ENCODE peak calls at places on chromosomes 7 and 10, in nine cellular contexts. One of them, this sample, is unnamed.

GRCh38 chr10:92972066-92972870 is 88.3 kb upstream of the CYP26C1 start:
- DNase-seq in fibroblast of mammary gland: peak
- DNase-seq in myocyte: peak
- DNase-seq in neural crest cell: no peak
- DNase-seq in fibroblast of the aortic adventitia: peak
- DNase-seq in Peyer's patch: peak
- DNase-seq in amniotic stem cell: peak
- DNase-seq in neural progenitor cell: no peak
- DNase-seq in astrocyte of the hippocampus: peak
- DNase-seq in this sample: no peak

GRCh38 chr7:5701085-5701914 is 80.2 kb downstream of the RNF216 start:
- DNase-seq in fibroblast of mammary gland: peak
- DNase-seq in myocyte: peak
- DNase-seq in neural crest cell: no peak
- DNase-seq in fibroblast of the aortic adventitia: no peak
- DNase-seq in Peyer's patch: no peak
- DNase-seq in amniotic stem cell: no peak
- DNase-seq in neural progenitor cell: no peak
- DNase-seq in astrocyte of the hippocampus: peak
- DNase-seq in this sample: no peak

GRCh38 chr7:70700935-70701425 is 431.0 kb upstream of the GALNT17 start:
- DNase-seq in fibroblast of mammary gland: no peak
- DNase-seq in myocyte: no peak
- DNase-seq in neural crest cell: no peak
- DNase-seq in fibroblast of the aortic adventitia: no peak
- DNase-seq in Peyer's patch: no peak
- DNase-seq in amniotic stem cell: no peak
- DNase-seq in neural progenitor cell: peak
- DNase-seq in astrocyte of the hippocampus: no peak
- DNase-seq in this sample: no peak

GRCh38 chr10:74586088-74586585 is 240.3 kb upstream of the KAT6B start:
- DNase-seq in fibroblast of mammary gland: peak
- DNase-seq in myocyte: no peak
- DNase-seq in neural crest cell: no peak
- DNase-seq in fibroblast of the aortic adventitia: no peak
- DNase-seq in Peyer's patch: peak
- DNase-seq in amniotic stem cell: no peak
- DNase-seq in neural progenitor cell: no peak
- DNase-seq in astrocyte of the hippocampus: peak
- DNase-seq in this sample: no peak

GRCh38 chr10:30435068-30435422 is 1.1 kb downstream of the MAP3K8 start:
- DNase-seq in fibroblast of mammary gland: peak
- DNase-seq in myocyte: peak
- DNase-seq in neural crest cell: no peak
- DNase-seq in fibroblast of the aortic adventitia: peak
- DNase-seq in Peyer's patch: peak
- DNase-seq in amniotic stem cell: no peak
- DNase-seq in neural progenitor cell: peak
- DNase-seq in astrocyte of the hippocampus: peak
- DNase-seq in this sample: no peak

GRCh38 chr7:1815051-1815481 is 145.0 kb downstream of the ELFN1 start:
- DNase-seq in fibroblast of mammary gland: no peak
- DNase-seq in myocyte: peak
- DNase-seq in neural crest cell: no peak
- DNase-seq in fibroblast of the aortic adventitia: no peak
- DNase-seq in Peyer's patch: no peak
- DNase-seq in amniotic stem cell: no peak
- DNase-seq in neural progenitor cell: no peak
- DNase-seq in astrocyte of the hippocampus: no peak
- DNase-seq in this sample: no peak

GRCh38 chr7:18352339-18353255 is 143.0 kb upstream of the HDAC9 start:
- DNase-seq in fibroblast of mammary gland: peak
- DNase-seq in myocyte: peak
- DNase-seq in neural crest cell: peak
- DNase-seq in fibroblast of the aortic adventitia: peak
- DNase-seq in Peyer's patch: peak
- DNase-seq in amniotic stem cell: no peak
- DNase-seq in neural progenitor cell: peak
- DNase-seq in astrocyte of the hippocampus: peak
- DNase-seq in this sample: peak

GRCh38 chr10:119404719-119405504 is 137.6 kb downstream of the RGS10 start:
- DNase-seq in fibroblast of mammary gland: no peak
- DNase-seq in myocyte: no peak
- DNase-seq in neural crest cell: no peak
- DNase-seq in fibroblast of the aortic adventitia: no peak
- DNase-seq in Peyer's patch: no peak
- DNase-seq in amniotic stem cell: no peak
- DNase-seq in neural progenitor cell: peak
- DNase-seq in astrocyte of the hippocampus: no peak
- DNase-seq in this sample: no peak

GRCh38 chr7:41287559-41288335 is 415.1 kb downstream of the INHBA start:
- DNase-seq in fibroblast of mammary gland: no peak
- DNase-seq in myocyte: peak
- DNase-seq in neural crest cell: no peak
- DNase-seq in fibroblast of the aortic adventitia: peak
- DNase-seq in Peyer's patch: no peak
- DNase-seq in amniotic stem cell: no peak
- DNase-seq in neural progenitor cell: no peak
- DNase-seq in astrocyte of the hippocampus: no peak
- DNase-seq in this sample: no peak

GRCh38 chr7:55502209-55502608 is 70.1 kb downstream of the VOPP1 start:
- DNase-seq in fibroblast of mammary gland: no peak
- DNase-seq in myocyte: no peak
- DNase-seq in neural crest cell: no peak
- DNase-seq in fibroblast of the aortic adventitia: no peak
- DNase-seq in Peyer's patch: peak
- DNase-seq in amniotic stem cell: no peak
- DNase-seq in neural progenitor cell: peak
- DNase-seq in astrocyte of the hippocampus: peak
- DNase-seq in this sample: no peak

GRCh38 chr7:152142976-152143665 is 117.6 kb downstream of the GALNT11 start:
- DNase-seq in fibroblast of mammary gland: no peak
- DNase-seq in myocyte: no peak
- DNase-seq in neural crest cell: no peak
- DNase-seq in fibroblast of the aortic adventitia: no peak
- DNase-seq in Peyer's patch: no peak
- DNase-seq in amniotic stem cell: no peak
- DNase-seq in neural progenitor cell: no peak
- DNase-seq in astrocyte of the hippocampus: no peak
- DNase-seq in this sample: no peak

GRCh38 chr7:76011437-76011836 is 17.0 kb upstream of the TMEM120A start:
- DNase-seq in fibroblast of mammary gland: peak
- DNase-seq in myocyte: peak
- DNase-seq in neural crest cell: no peak
- DNase-seq in fibroblast of the aortic adventitia: peak
- DNase-seq in Peyer's patch: no peak
- DNase-seq in amniotic stem cell: no peak
- DNase-seq in neural progenitor cell: no peak
- DNase-seq in astrocyte of the hippocampus: peak
- DNase-seq in this sample: no peak

GRCh38 chr10:32937824-32938482 is 20.1 kb downstream of the ITGB1 start:
- DNase-seq in fibroblast of mammary gland: no peak
- DNase-seq in myocyte: no peak
- DNase-seq in neural crest cell: no peak
- DNase-seq in fibroblast of the aortic adventitia: no peak
- DNase-seq in Peyer's patch: no peak
- DNase-seq in amniotic stem cell: no peak
- DNase-seq in neural progenitor cell: no peak
- DNase-seq in astrocyte of the hippocampus: peak
- DNase-seq in this sample: no peak

GRCh38 chr10:13816195-13816926 is 229.6 kb downstream of the PRPF18 start:
- DNase-seq in fibroblast of mammary gland: peak
- DNase-seq in myocyte: peak
- DNase-seq in neural crest cell: no peak
- DNase-seq in fibroblast of the aortic adventitia: peak
- DNase-seq in Peyer's patch: peak
- DNase-seq in amniotic stem cell: no peak
- DNase-seq in neural progenitor cell: no peak
- DNase-seq in astrocyte of the hippocampus: peak
- DNase-seq in this sample: peak

GRCh38 chr10:58577394-58577793 is 64.7 kb downstream of the BICC1 start:
- DNase-seq in fibroblast of mammary gland: peak
- DNase-seq in myocyte: peak
- DNase-seq in neural crest cell: no peak
- DNase-seq in fibroblast of the aortic adventitia: peak
- DNase-seq in Peyer's patch: no peak
- DNase-seq in amniotic stem cell: no peak
- DNase-seq in neural progenitor cell: no peak
- DNase-seq in astrocyte of the hippocampus: no peak
- DNase-seq in this sample: no peak

GRCh38 chr7:129831424-129832058 is 121.2 kb downstream of the UBE2H start:
- DNase-seq in fibroblast of mammary gland: peak
- DNase-seq in myocyte: peak
- DNase-seq in neural crest cell: no peak
- DNase-seq in fibroblast of the aortic adventitia: peak
- DNase-seq in Peyer's patch: no peak
- DNase-seq in amniotic stem cell: peak
- DNase-seq in neural progenitor cell: peak
- DNase-seq in astrocyte of the hippocampus: peak
- DNase-seq in this sample: no peak

GRCh38 chr10:26438534-26439269 is 561 bp downstream of the APBB1IP start:
- DNase-seq in fibroblast of mammary gland: peak
- DNase-seq in myocyte: no peak
- DNase-seq in neural crest cell: no peak
- DNase-seq in fibroblast of the aortic adventitia: peak
- DNase-seq in Peyer's patch: peak
- DNase-seq in amniotic stem cell: no peak
- DNase-seq in neural progenitor cell: peak
- DNase-seq in astrocyte of the hippocampus: peak
- DNase-seq in this sample: peak

GRCh38 chr10:75358835-75359421 is 42.6 kb downstream of the ZNF503 start:
- DNase-seq in fibroblast of mammary gland: peak
- DNase-seq in myocyte: peak
- DNase-seq in neural crest cell: no peak
- DNase-seq in fibroblast of the aortic adventitia: peak
- DNase-seq in Peyer's patch: no peak
- DNase-seq in amniotic stem cell: peak
- DNase-seq in neural progenitor cell: no peak
- DNase-seq in astrocyte of the hippocampus: peak
- DNase-seq in this sample: no peak

GRCh38 chr7:45687185-45687560 is 113.0 kb downstream of the ADCY1 start:
- DNase-seq in fibroblast of mammary gland: no peak
- DNase-seq in myocyte: no peak
- DNase-seq in neural crest cell: no peak
- DNase-seq in fibroblast of the aortic adventitia: no peak
- DNase-seq in Peyer's patch: no peak
- DNase-seq in amniotic stem cell: no peak
- DNase-seq in neural progenitor cell: no peak
- DNase-seq in astrocyte of the hippocampus: no peak
- DNase-seq in this sample: no peak

GRCh38 chr7:2795906-2796305 is 48.2 kb downstream of the GNA12 start:
- DNase-seq in fibroblast of mammary gland: no peak
- DNase-seq in myocyte: no peak
- DNase-seq in neural crest cell: no peak
- DNase-seq in fibroblast of the aortic adventitia: no peak
- DNase-seq in Peyer's patch: no peak
- DNase-seq in amniotic stem cell: no peak
- DNase-seq in neural progenitor cell: no peak
- DNase-seq in astrocyte of the hippocampus: no peak
- DNase-seq in this sample: no peak

GRCh38 chr7:74187915-74188675 is 13.9 kb downstream of the EIF4H start:
- DNase-seq in fibroblast of mammary gland: peak
- DNase-seq in myocyte: peak
- DNase-seq in neural crest cell: no peak
- DNase-seq in fibroblast of the aortic adventitia: peak
- DNase-seq in Peyer's patch: peak
- DNase-seq in amniotic stem cell: no peak
- DNase-seq in neural progenitor cell: no peak
- DNase-seq in astrocyte of the hippocampus: peak
- DNase-seq in this sample: no peak

GRCh38 chr10:131897297-131897899 is 3.4 kb upstream of the PPP2R2D start:
- DNase-seq in fibroblast of mammary gland: no peak
- DNase-seq in myocyte: no peak
- DNase-seq in neural crest cell: no peak
- DNase-seq in fibroblast of the aortic adventitia: no peak
- DNase-seq in Peyer's patch: no peak
- DNase-seq in amniotic stem cell: no peak
- DNase-seq in neural progenitor cell: no peak
- DNase-seq in astrocyte of the hippocampus: no peak
- DNase-seq in this sample: no peak

GRCh38 chr7:16630654-16631053 is 14.9 kb downstream of the ANKMY2 start:
- DNase-seq in fibroblast of mammary gland: no peak
- DNase-seq in myocyte: no peak
- DNase-seq in neural crest cell: no peak
- DNase-seq in fibroblast of the aortic adventitia: no peak
- DNase-seq in Peyer's patch: no peak
- DNase-seq in amniotic stem cell: no peak
- DNase-seq in neural progenitor cell: peak
- DNase-seq in astrocyte of the hippocampus: no peak
- DNase-seq in this sample: no peak

GRCh38 chr7:96143495-96144259 is 178.2 kb downstream of the SLC25A13 start:
- DNase-seq in fibroblast of mammary gland: no peak
- DNase-seq in myocyte: no peak
- DNase-seq in neural crest cell: no peak
- DNase-seq in fibroblast of the aortic adventitia: no peak
- DNase-seq in Peyer's patch: no peak
- DNase-seq in amniotic stem cell: no peak
- DNase-seq in neural progenitor cell: peak
- DNase-seq in astrocyte of the hippocampus: no peak
- DNase-seq in this sample: no peak

GRCh38 chr10:103232772-103233488 is 12.8 kb upstream of the RPEL1 start:
- DNase-seq in fibroblast of mammary gland: peak
- DNase-seq in myocyte: no peak
- DNase-seq in neural crest cell: no peak
- DNase-seq in fibroblast of the aortic adventitia: peak
- DNase-seq in Peyer's patch: no peak
- DNase-seq in amniotic stem cell: no peak
- DNase-seq in neural progenitor cell: no peak
- DNase-seq in astrocyte of the hippocampus: peak
- DNase-seq in this sample: no peak

GRCh38 chr10:70756710-70757360 is 28.3 kb downstream of the TBATA start:
- DNase-seq in fibroblast of mammary gland: peak
- DNase-seq in myocyte: peak
- DNase-seq in neural crest cell: no peak
- DNase-seq in fibroblast of the aortic adventitia: no peak
- DNase-seq in Peyer's patch: no peak
- DNase-seq in amniotic stem cell: no peak
- DNase-seq in neural progenitor cell: no peak
- DNase-seq in astrocyte of the hippocampus: peak
- DNase-seq in this sample: no peak

GRCh38 chr10:6046458-6047325 is 15.5 kb downstream of the IL2RA start:
- DNase-seq in fibroblast of mammary gland: no peak
- DNase-seq in myocyte: no peak
- DNase-seq in neural crest cell: no peak
- DNase-seq in fibroblast of the aortic adventitia: no peak
- DNase-seq in Peyer's patch: peak
- DNase-seq in amniotic stem cell: no peak
- DNase-seq in neural progenitor cell: no peak
- DNase-seq in astrocyte of the hippocampus: no peak
- DNase-seq in this sample: no peak

GRCh38 chr7:40965016-40965415 is 737.9 kb downstream of the INHBA start:
- DNase-seq in fibroblast of mammary gland: no peak
- DNase-seq in myocyte: no peak
- DNase-seq in neural crest cell: no peak
- DNase-seq in fibroblast of the aortic adventitia: no peak
- DNase-seq in Peyer's patch: no peak
- DNase-seq in amniotic stem cell: no peak
- DNase-seq in neural progenitor cell: no peak
- DNase-seq in astrocyte of the hippocampus: no peak
- DNase-seq in this sample: no peak

GRCh38 chr10:50501899-50502556 is 121.7 kb downstream of the SGMS1 start:
- DNase-seq in fibroblast of mammary gland: no peak
- DNase-seq in myocyte: no peak
- DNase-seq in neural crest cell: no peak
- DNase-seq in fibroblast of the aortic adventitia: no peak
- DNase-seq in Peyer's patch: no peak
- DNase-seq in amniotic stem cell: no peak
- DNase-seq in neural progenitor cell: no peak
- DNase-seq in astrocyte of the hippocampus: no peak
- DNase-seq in this sample: no peak

GRCh38 chr10:34364253-34365037 is 450.7 kb downstream of the PARD3 start:
- DNase-seq in fibroblast of mammary gland: peak
- DNase-seq in myocyte: no peak
- DNase-seq in neural crest cell: no peak
- DNase-seq in fibroblast of the aortic adventitia: peak
- DNase-seq in Peyer's patch: no peak
- DNase-seq in amniotic stem cell: no peak
- DNase-seq in neural progenitor cell: no peak
- DNase-seq in astrocyte of the hippocampus: no peak
- DNase-seq in this sample: no peak

GRCh38 chr7:92584953-92585352 is 5.2 kb downstream of the FAM133B start:
- DNase-seq in fibroblast of mammary gland: no peak
- DNase-seq in myocyte: no peak
- DNase-seq in neural crest cell: no peak
- DNase-seq in fibroblast of the aortic adventitia: no peak
- DNase-seq in Peyer's patch: no peak
- DNase-seq in amniotic stem cell: no peak
- DNase-seq in neural progenitor cell: no peak
- DNase-seq in astrocyte of the hippocampus: no peak
- DNase-seq in this sample: no peak